ENCODE peak calls at places on chromosomes 6 and 20, in ten cellular contexts. One of them, this sample, is unnamed.

GRCh38 chr20:7775072-7775471 is 165.2 kb downstream of the HAO1 start:
- DNase-seq in sigmoid colon: no peak
- DNase-seq in SK-N-MC: no peak
- DNase-seq in esophagus muscularis mucosa: no peak
- DNase-seq in transverse colon: no peak
- DNase-seq in Panc1: no peak
- DNase-seq in GM23338: no peak
- DNase-seq in stomach: no peak
- DNase-seq in SK-N-SH: no peak
- DNase-seq in spleen: no peak
- DNase-seq in this sample: no peak

GRCh38 chr20:6828794-6829423 is 61.4 kb downstream of the BMP2 start:
- DNase-seq in sigmoid colon: no peak
- DNase-seq in SK-N-MC: peak
- DNase-seq in esophagus muscularis mucosa: no peak
- DNase-seq in transverse colon: peak
- DNase-seq in Panc1: peak
- DNase-seq in GM23338: peak
- DNase-seq in stomach: peak
- DNase-seq in SK-N-SH: peak
- DNase-seq in spleen: no peak
- DNase-seq in this sample: peak

GRCh38 chr6:131038612-131039344 is 24.3 kb downstream of the EPB41L2 start:
- DNase-seq in sigmoid colon: no peak
- DNase-seq in SK-N-MC: no peak
- DNase-seq in esophagus muscularis mucosa: no peak
- DNase-seq in transverse colon: no peak
- DNase-seq in Panc1: no peak
- DNase-seq in GM23338: no peak
- DNase-seq in stomach: no peak
- DNase-seq in SK-N-SH: no peak
- DNase-seq in spleen: no peak
- DNase-seq in this sample: no peak

GRCh38 chr6:14921170-14921569 is 324.7 kb upstream of the JARID2 start:
- DNase-seq in sigmoid colon: peak
- DNase-seq in SK-N-MC: no peak
- DNase-seq in esophagus muscularis mucosa: no peak
- DNase-seq in transverse colon: peak
- DNase-seq in Panc1: no peak
- DNase-seq in GM23338: peak
- DNase-seq in stomach: peak
- DNase-seq in SK-N-SH: no peak
- DNase-seq in spleen: peak
- DNase-seq in this sample: no peak

GRCh38 chr6:4664117-4664626 is 112.0 kb upstream of the CDYL start:
- DNase-seq in sigmoid colon: peak
- DNase-seq in SK-N-MC: no peak
- DNase-seq in esophagus muscularis mucosa: no peak
- DNase-seq in transverse colon: peak
- DNase-seq in Panc1: no peak
- DNase-seq in GM23338: no peak
- DNase-seq in stomach: no peak
- DNase-seq in SK-N-SH: no peak
- DNase-seq in spleen: no peak
- DNase-seq in this sample: no peak

GRCh38 chr20:24756292-24757025 is 192.6 kb upstream of the CST7 start:
- DNase-seq in sigmoid colon: no peak
- DNase-seq in SK-N-MC: no peak
- DNase-seq in esophagus muscularis mucosa: no peak
- DNase-seq in transverse colon: no peak
- DNase-seq in Panc1: no peak
- DNase-seq in GM23338: no peak
- DNase-seq in stomach: peak
- DNase-seq in SK-N-SH: no peak
- DNase-seq in spleen: peak
- DNase-seq in this sample: no peak

GRCh38 chr6:105522626-105523322 is 119.9 kb upstream of the PREP start:
- DNase-seq in sigmoid colon: no peak
- DNase-seq in SK-N-MC: no peak
- DNase-seq in esophagus muscularis mucosa: no peak
- DNase-seq in transverse colon: no peak
- DNase-seq in Panc1: no peak
- DNase-seq in GM23338: no peak
- DNase-seq in stomach: no peak
- DNase-seq in SK-N-SH: no peak
- DNase-seq in spleen: no peak
- DNase-seq in this sample: no peak

GRCh38 chr20:61535091-61535490 is 283.0 kb downstream of the CDH4 start:
- DNase-seq in sigmoid colon: no peak
- DNase-seq in SK-N-MC: no peak
- DNase-seq in esophagus muscularis mucosa: no peak
- DNase-seq in transverse colon: no peak
- DNase-seq in Panc1: no peak
- DNase-seq in GM23338: no peak
- DNase-seq in stomach: no peak
- DNase-seq in SK-N-SH: no peak
- DNase-seq in spleen: peak
- DNase-seq in this sample: no peak

GRCh38 chr20:49727473-49727872 is 13.8 kb upstream of the B4GALT5 start:
- DNase-seq in sigmoid colon: no peak
- DNase-seq in SK-N-MC: no peak
- DNase-seq in esophagus muscularis mucosa: no peak
- DNase-seq in transverse colon: no peak
- DNase-seq in Panc1: no peak
- DNase-seq in GM23338: no peak
- DNase-seq in stomach: no peak
- DNase-seq in SK-N-SH: no peak
- DNase-seq in spleen: no peak
- DNase-seq in this sample: no peak

GRCh38 chr6:148723484-148723883 is 23.3 kb upstream of the UST start:
- DNase-seq in sigmoid colon: no peak
- DNase-seq in SK-N-MC: no peak
- DNase-seq in esophagus muscularis mucosa: no peak
- DNase-seq in transverse colon: no peak
- DNase-seq in Panc1: no peak
- DNase-seq in GM23338: no peak
- DNase-seq in stomach: no peak
- DNase-seq in SK-N-SH: no peak
- DNase-seq in spleen: no peak
- DNase-seq in this sample: no peak

GRCh38 chr6:157631838-157632237 is 191.2 kb upstream of the SNX9 start:
- DNase-seq in sigmoid colon: peak
- DNase-seq in SK-N-MC: no peak
- DNase-seq in esophagus muscularis mucosa: no peak
- DNase-seq in transverse colon: no peak
- DNase-seq in Panc1: no peak
- DNase-seq in GM23338: no peak
- DNase-seq in stomach: no peak
- DNase-seq in SK-N-SH: no peak
- DNase-seq in spleen: no peak
- DNase-seq in this sample: no peak

GRCh38 chr6:7108196-7108963 is 619 bp downstream of the RREB1 start:
- DNase-seq in sigmoid colon: peak
- DNase-seq in SK-N-MC: no peak
- DNase-seq in esophagus muscularis mucosa: no peak
- DNase-seq in transverse colon: peak
- DNase-seq in Panc1: no peak
- DNase-seq in GM23338: peak
- DNase-seq in stomach: peak
- DNase-seq in SK-N-SH: peak
- DNase-seq in spleen: peak
- DNase-seq in this sample: no peak

GRCh38 chr6:134675110-134676038 is 274.5 kb downstream of the ALDH8A1 start:
- DNase-seq in sigmoid colon: no peak
- DNase-seq in SK-N-MC: no peak
- DNase-seq in esophagus muscularis mucosa: no peak
- DNase-seq in transverse colon: no peak
- DNase-seq in Panc1: no peak
- DNase-seq in GM23338: peak
- DNase-seq in stomach: no peak
- DNase-seq in SK-N-SH: no peak
- DNase-seq in spleen: no peak
- DNase-seq in this sample: no peak

GRCh38 chr20:49508435-49509199 is 26.1 kb upstream of the KCNB1 start:
- DNase-seq in sigmoid colon: peak
- DNase-seq in SK-N-MC: peak
- DNase-seq in esophagus muscularis mucosa: no peak
- DNase-seq in transverse colon: no peak
- DNase-seq in Panc1: no peak
- DNase-seq in GM23338: peak
- DNase-seq in stomach: no peak
- DNase-seq in SK-N-SH: peak
- DNase-seq in spleen: no peak
- DNase-seq in this sample: peak

GRCh38 chr20:25195962-25196700 is 619 bp downstream of the ENTPD6 start:
- DNase-seq in sigmoid colon: no peak
- DNase-seq in SK-N-MC: no peak
- DNase-seq in esophagus muscularis mucosa: peak
- DNase-seq in transverse colon: peak
- DNase-seq in Panc1: no peak
- DNase-seq in GM23338: peak
- DNase-seq in stomach: peak
- DNase-seq in SK-N-SH: no peak
- DNase-seq in spleen: no peak
- DNase-seq in this sample: no peak

GRCh38 chr20:22578221-22579118 is 5.9 kb downstream of the FOXA2 start:
- DNase-seq in sigmoid colon: no peak
- DNase-seq in SK-N-MC: no peak
- DNase-seq in esophagus muscularis mucosa: no peak
- DNase-seq in transverse colon: peak
- DNase-seq in Panc1: no peak
- DNase-seq in GM23338: no peak
- DNase-seq in stomach: peak
- DNase-seq in SK-N-SH: no peak
- DNase-seq in spleen: no peak
- DNase-seq in this sample: no peak

GRCh38 chr20:22577515-22578220 is 6.7 kb downstream of the FOXA2 start:
- DNase-seq in sigmoid colon: no peak
- DNase-seq in SK-N-MC: no peak
- DNase-seq in esophagus muscularis mucosa: no peak
- DNase-seq in transverse colon: peak
- DNase-seq in Panc1: no peak
- DNase-seq in GM23338: peak
- DNase-seq in stomach: peak
- DNase-seq in SK-N-SH: no peak
- DNase-seq in spleen: no peak
- DNase-seq in this sample: no peak

GRCh38 chr20:22575737-22576136 is 8.6 kb downstream of the FOXA2 start:
- DNase-seq in sigmoid colon: no peak
- DNase-seq in SK-N-MC: no peak
- DNase-seq in esophagus muscularis mucosa: no peak
- DNase-seq in transverse colon: no peak
- DNase-seq in Panc1: no peak
- DNase-seq in GM23338: no peak
- DNase-seq in stomach: no peak
- DNase-seq in SK-N-SH: no peak
- DNase-seq in spleen: no peak
- DNase-seq in this sample: no peak

GRCh38 chr20:22576273-22576672 is 8.1 kb downstream of the FOXA2 start:
- DNase-seq in sigmoid colon: no peak
- DNase-seq in SK-N-MC: no peak
- DNase-seq in esophagus muscularis mucosa: no peak
- DNase-seq in transverse colon: no peak
- DNase-seq in Panc1: no peak
- DNase-seq in GM23338: no peak
- DNase-seq in stomach: no peak
- DNase-seq in SK-N-SH: no peak
- DNase-seq in spleen: no peak
- DNase-seq in this sample: no peak

GRCh38 chr20:22576733-22577514 is 7.4 kb downstream of the FOXA2 start:
- DNase-seq in sigmoid colon: no peak
- DNase-seq in SK-N-MC: no peak
- DNase-seq in esophagus muscularis mucosa: no peak
- DNase-seq in transverse colon: no peak
- DNase-seq in Panc1: no peak
- DNase-seq in GM23338: no peak
- DNase-seq in stomach: no peak
- DNase-seq in SK-N-SH: no peak
- DNase-seq in spleen: no peak
- DNase-seq in this sample: no peak
- TF ChIP-seq POLR2AphosphoS5 in sigmoid colon: no peak
- TF ChIP-seq POLR2AphosphoS5 in SK-N-MC: no peak
- TF ChIP-seq POLR2AphosphoS5 in esophagus muscularis mucosa: no peak
- TF ChIP-seq POLR2AphosphoS5 in transverse colon: no peak
- TF ChIP-seq POLR2AphosphoS5 in Panc1: no peak
- TF ChIP-seq POLR2AphosphoS5 in GM23338: no peak
- TF ChIP-seq POLR2AphosphoS5 in stomach: no peak
- TF ChIP-seq POLR2AphosphoS5 in SK-N-SH: no peak
- TF ChIP-seq POLR2AphosphoS5 in spleen: no peak
- TF ChIP-seq POLR2AphosphoS5 in this sample: no peak

DNA sequence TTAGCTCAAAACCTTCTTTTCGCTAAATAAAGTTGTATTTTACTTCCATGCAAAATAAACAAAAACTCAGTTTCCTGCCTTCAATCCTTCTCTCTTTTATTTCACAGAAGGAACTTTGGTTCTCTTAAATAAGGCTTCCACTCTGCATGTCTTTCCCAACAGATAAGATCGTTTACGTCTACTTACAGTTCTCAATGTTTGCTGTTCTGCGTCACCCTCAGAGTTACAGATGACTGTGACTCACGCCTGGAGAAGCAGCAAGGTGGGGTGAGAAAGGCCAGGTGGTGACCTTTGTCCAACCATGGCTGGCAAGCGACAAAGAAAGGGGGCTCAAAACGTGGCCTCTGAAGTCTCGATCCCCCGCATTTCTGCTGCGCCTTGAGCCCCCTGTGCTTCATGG is 51.4 kb upstream of the RPS6KA2 start:
- DNase-seq in sigmoid colon: no peak
- DNase-seq in SK-N-MC: no peak
- DNase-seq in esophagus muscularis mucosa: no peak
- DNase-seq in transverse colon: no peak
- DNase-seq in Panc1: no peak
- DNase-seq in GM23338: no peak
- DNase-seq in stomach: peak
- DNase-seq in SK-N-SH: no peak
- DNase-seq in spleen: no peak
- DNase-seq in this sample: no peak
- TF ChIP-seq POLR2AphosphoS5 in sigmoid colon: no peak
- TF ChIP-seq POLR2AphosphoS5 in SK-N-MC: no peak
- TF ChIP-seq POLR2AphosphoS5 in esophagus muscularis mucosa: no peak
- TF ChIP-seq POLR2AphosphoS5 in transverse colon: no peak
- TF ChIP-seq POLR2AphosphoS5 in Panc1: no peak
- TF ChIP-seq POLR2AphosphoS5 in GM23338: no peak
- TF ChIP-seq POLR2AphosphoS5 in stomach: peak
- TF ChIP-seq POLR2AphosphoS5 in SK-N-SH: no peak
- TF ChIP-seq POLR2AphosphoS5 in spleen: no peak
- TF ChIP-seq POLR2AphosphoS5 in this sample: no peak

GRCh38 chr6:158786645-158787304 is 32.4 kb downstream of the EZR start:
- DNase-seq in sigmoid colon: no peak
- DNase-seq in SK-N-MC: no peak
- DNase-seq in esophagus muscularis mucosa: no peak
- DNase-seq in transverse colon: peak
- DNase-seq in Panc1: no peak
- DNase-seq in GM23338: no peak
- DNase-seq in stomach: peak
- DNase-seq in SK-N-SH: no peak
- DNase-seq in spleen: no peak
- DNase-seq in this sample: no peak
- TF ChIP-seq POLR2AphosphoS5 in sigmoid colon: no peak
- TF ChIP-seq POLR2AphosphoS5 in SK-N-MC: no peak
- TF ChIP-seq POLR2AphosphoS5 in esophagus muscularis mucosa: no peak
- TF ChIP-seq POLR2AphosphoS5 in transverse colon: peak
- TF ChIP-seq POLR2AphosphoS5 in Panc1: no peak
- TF ChIP-seq POLR2AphosphoS5 in GM23338: no peak
- TF ChIP-seq POLR2AphosphoS5 in stomach: peak
- TF ChIP-seq POLR2AphosphoS5 in SK-N-SH: no peak
- TF ChIP-seq POLR2AphosphoS5 in spleen: no peak
- TF ChIP-seq POLR2AphosphoS5 in this sample: no peak

GRCh38 chr20:36179170-36179945 is 24.8 kb downstream of the EPB41L1 start:
- DNase-seq in sigmoid colon: no peak
- DNase-seq in SK-N-MC: no peak
- DNase-seq in esophagus muscularis mucosa: no peak
- DNase-seq in transverse colon: no peak
- DNase-seq in Panc1: no peak
- DNase-seq in GM23338: peak
- DNase-seq in stomach: no peak
- DNase-seq in SK-N-SH: peak
- DNase-seq in spleen: no peak
- DNase-seq in this sample: no peak
- TF ChIP-seq POLR2AphosphoS5 in sigmoid colon: no peak
- TF ChIP-seq POLR2AphosphoS5 in SK-N-MC: no peak
- TF ChIP-seq POLR2AphosphoS5 in esophagus muscularis mucosa: no peak
- TF ChIP-seq POLR2AphosphoS5 in transverse colon: no peak
- TF ChIP-seq POLR2AphosphoS5 in Panc1: no peak
- TF ChIP-seq POLR2AphosphoS5 in GM23338: no peak
- TF ChIP-seq POLR2AphosphoS5 in stomach: no peak
- TF ChIP-seq POLR2AphosphoS5 in SK-N-SH: no peak
- TF ChIP-seq POLR2AphosphoS5 in spleen: no peak
- TF ChIP-seq POLR2AphosphoS5 in this sample: no peak

This sample was measured in GM12891.